ENCODE peak calls at places on chromosome 16, in five cellular contexts. G is K562, W is AG04450, X is adrenal gland, H is lower leg skin. M is an unnamed sample.

GRCh38 chr16:29674188-29674587 is 4.8 kb upstream of the QPRT start:
- DNase-seq in X (peak; percentile 80), H (no peak), G (peak; percentile 77), W (no peak), M (no peak)

GRCh38 chr16:9092963-9093477 is 1.6 kb downstream of the HAPSTR1 start:
- DNase-seq in W (no peak), H (peak; percentile 44), G (peak; percentile 41), X (peak; percentile 28), M (no peak)

GRCh38 chr16:55502801-55503366 is 6.0 kb upstream of the LPCAT2 start:
- DNase-seq in X (peak; percentile 94), G (no peak), H (peak; percentile 62), W (peak; percentile 91), M (peak; percentile 92)

GRCh38 chr16:11679250-11679649 is 11.0 kb downstream of the SNN start:
- DNase-seq in H (no peak), G (no peak), W (no peak), X (no peak), M (no peak)

GRCh38 chr16:28531777-28532744 is 6.7 kb downstream of the NUPR1 start:
- DNase-seq in W (no peak), G (peak; percentile 56), X (peak; percentile 92), H (peak; percentile 83), M (no peak)

GRCh38 chr16:19711643-19712042 is 6.4 kb downstream of the KNOP1 start:
- DNase-seq in X (no peak), W (no peak), G (no peak), H (no peak), M (no peak)

GRCh38 chr16:77660311-77660710 is 62.0 kb upstream of the NUDT7 start:
- DNase-seq in H (no peak), X (no peak), G (peak; percentile 18), W (peak; percentile 11), M (peak; percentile 85)

GRCh38 chr16:77434365-77435239 is at the start of gene ADAMTS18:
- DNase-seq in X (no peak), H (no peak), G (no peak), W (no peak), M (no peak)

GRCh38 chr16:719815-720506 is 985 bp upstream of the ANTKMT start:
- DNase-seq in H (no peak), W (no peak), X (no peak), G (peak; percentile 79), M (no peak)

GRCh38 chr16:17453365-17454122 is 17.2 kb downstream of the XYLT1 start:
- DNase-seq in H (no peak), X (no peak), W (no peak), G (no peak), M (no peak)
- H3K4me3 ChIP-seq in H (no peak overlapping the region), X (no peak overlapping the region), W (no peak overlapping the region), G (no peak overlapping the region), M (no peak overlapping the region)

GRCh38 chr16:67841816-67842508 is at the start of gene THAP11:
- DNase-seq in H (peak; percentile 95), X (peak; percentile 93), W (peak; percentile 85), G (peak; percentile 98), M (peak; percentile 97)

GRCh38 chr16:67844441-67844840 is 2.3 kb upstream of the NUTF2 start:
- DNase-seq in G (peak; percentile 40), W (no peak), H (no peak), X (no peak), M (peak; percentile 61)

GRCh38 chr16:67842509-67843342 is 606 bp downstream of the THAP11 start:
- DNase-seq in G (peak; percentile 32), X (peak; percentile 54), H (no peak), W (no peak), M (peak; percentile 69)

GRCh38 chr16:67841198-67841815 is 813 bp upstream of the THAP11 start:
- DNase-seq in W (no peak), X (no peak), H (no peak), G (peak; percentile 37), M (no peak)

GRCh38 chr16:67843343-67843765 is 1.2 kb downstream of the THAP11 start:
- DNase-seq in W (no peak), X (no peak), H (no peak), G (no peak), M (no peak)
- H3K4me3 ChIP-seq in W (peak overlapping the region; percentile 97), X (no peak overlapping the region), H (peak overlapping the region; percentile 65), G (peak overlapping the region; percentile 83), M (peak overlapping the region; percentile 99)

DNA sequence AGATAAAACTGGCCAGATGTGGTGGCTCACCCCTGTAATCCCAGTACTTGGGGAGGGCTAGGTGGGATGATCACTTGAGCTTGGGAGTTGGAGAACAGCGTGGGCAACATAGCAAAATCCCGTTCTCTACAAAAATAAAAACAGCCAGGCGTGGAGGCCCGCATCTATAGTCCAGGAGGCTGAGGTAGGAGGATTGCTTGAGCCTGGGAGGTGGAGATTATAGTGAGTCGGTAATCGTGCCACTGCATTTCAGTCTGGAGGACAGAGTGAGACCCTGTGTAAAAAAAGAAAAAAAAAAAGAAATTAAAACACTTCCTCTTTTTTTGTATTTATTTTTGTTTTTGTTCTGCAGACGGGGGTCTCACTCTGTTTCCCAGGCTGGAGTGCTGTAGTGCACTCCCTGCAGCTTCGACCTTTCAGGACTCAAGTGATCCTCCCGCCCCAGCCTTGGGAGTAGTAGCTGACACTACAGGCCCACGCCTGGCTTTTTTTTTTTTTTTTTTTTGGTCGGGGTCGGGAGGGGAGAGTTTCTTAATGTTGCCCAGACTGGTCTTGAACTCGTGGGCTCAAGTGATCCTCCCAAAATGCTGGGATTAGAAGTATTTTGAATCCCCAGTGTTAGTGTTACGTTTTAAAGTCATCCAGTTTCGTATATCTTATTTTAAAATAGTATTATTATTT is 1.5 kb downstream of the IST1 start:
- DNase-seq in H (no peak), W (no peak), X (no peak), G (peak; percentile 29), M (no peak)
- H3K4me3 ChIP-seq in H (no peak overlapping the region), W (peak overlapping the region; percentile 91), X (no peak overlapping the region), G (peak overlapping the region; percentile 92), M (peak overlapping the region; percentile 96)

GRCh38 chr16:1822801-1823200 is 3.8 kb downstream of the HAGH start:
- DNase-seq in X (no peak), W (no peak), H (no peak), G (no peak), M (no peak)
- H3K4me3 ChIP-seq in X (no peak overlapping the region), W (no peak overlapping the region), H (no peak overlapping the region), G (no peak overlapping the region), M (no peak overlapping the region)

GRCh38 chr16:85565796-85566501 is 47.2 kb upstream of the GSE1 start:
- DNase-seq in H (no peak), G (peak; percentile 61), X (no peak), W (no peak), M (no peak)
- H3K4me3 ChIP-seq in H (no peak overlapping the region), G (peak overlapping the region; percentile 29), X (no peak overlapping the region), W (no peak overlapping the region), M (no peak overlapping the region)

GRCh38 chr16:3173892-3174617 is 13.9 kb upstream of the OR1F1 start:
- DNase-seq in X (no peak), G (peak; percentile 87), H (no peak), W (no peak), M (no peak)
- H3K4me3 ChIP-seq in X (no peak overlapping the region), G (peak overlapping the region; percentile 51), H (no peak overlapping the region), W (peak overlapping the region; percentile 34), M (no peak overlapping the region)

M was measured in choroid plexus epithelial cell.